ENCODE peak calls at places on chromosomes 11 and 22, in five cellular contexts. E is GM23248, C is heart left ventricle, U is IMR-90, T is gastrocnemius medialis. D is an unnamed sample.

GRCh38 chr11:113895367-113896155 is 9.0 kb upstream of the HTR3B start:
- DNase-seq in E (no peak), C (no peak), U (no peak), T (peak; percentile 26), D (no peak)

GRCh38 chr11:108253176-108253575 is 30.3 kb downstream of the ATM start:
- DNase-seq in E (peak; percentile 32), C (no peak), U (peak; percentile 40), T (no peak), D (no peak)

GRCh38 chr11:1224491-1225385 is 1.9 kb downstream of the MUC5B start:
- DNase-seq in E (no peak), C (no peak), U (no peak), T (no peak), D (peak; percentile 48)

GRCh38 chr11:59574932-59575904 is 40.4 kb downstream of the OSBP start:
- DNase-seq in E (no peak), C (no peak), U (no peak), T (no peak), D (no peak)

GRCh38 chr11:63831326-63831725 is 7.6 kb upstream of the MARK2 start:
- DNase-seq in E (no peak), C (no peak), U (no peak), T (no peak), D (no peak)

GRCh38 chr22:22362939-22363338 is 118.4 kb downstream of the VPREB1 start:
- DNase-seq in E (no peak), C (no peak), U (no peak), T (no peak), D (no peak)

GRCh38 chr11:88338223-88338661 is 706 bp upstream of the CTSC start:
- DNase-seq in E (peak; percentile 78), C (peak; percentile 37), U (peak; percentile 84), T (peak; percentile 33), D (peak; percentile 74)

GRCh38 chr11:1873048-1873812 is 18.5 kb downstream of the PRR33 start:
- DNase-seq in E (peak; percentile 46), C (no peak), U (peak; percentile 24), T (no peak), D (no peak)

GRCh38 chr11:85826096-85826855 is 15.3 kb upstream of the SYTL2 start:
- DNase-seq in E (peak; percentile 65), C (peak; percentile 31), U (peak; percentile 47), T (no peak), D (no peak)

GRCh38 chr22:40898850-40899357 is 37.0 kb upstream of the DNAJB7 start:
- DNase-seq in E (peak; percentile 78), C (no peak), U (peak; percentile 67), T (no peak), D (no peak)

GRCh38 chr22:39364646-39365405 is 15.0 kb downstream of the SYNGR1 start:
- DNase-seq in E (peak; percentile 38), C (no peak), U (no peak), T (no peak), D (no peak)

GRCh38 chr11:10455637-10456487 is 798 bp downstream of the AMPD3 start:
- DNase-seq in E (peak; percentile 86), C (peak; percentile 45), U (peak; percentile 90), T (peak; percentile 57), D (no peak)

GRCh38 chr22:39027717-39028116 is 6.8 kb downstream of the APOBEC3D start:
- DNase-seq in E (no peak), C (no peak), U (no peak), T (no peak), D (no peak)

GRCh38 chr11:69959461-69959860 is 118.7 kb upstream of the ANO1 start:
- DNase-seq in E (no peak), C (no peak), U (no peak), T (no peak), D (no peak)

GRCh38 chr11:28701760-28702449 is 593.7 kb downstream of the METTL15 start:
- DNase-seq in E (peak; percentile 16), C (no peak), U (no peak), T (no peak), D (no peak)

GRCh38 chr22:25728064-25728463 is 13.9 kb upstream of the MYO18B start:
- DNase-seq in E (no peak), C (no peak), U (no peak), T (no peak), D (no peak)
- H3K4me1 ChIP-seq in E (no peaks in the 10 kb centered on the region), C (no peaks in the 10 kb centered on the region), U (no peaks in the 10 kb centered on the region), T (no peaks in the 10 kb centered on the region), D (no peaks in the 10 kb centered on the region)

GRCh38 chr11:102830328-102830727 is 13.1 kb downstream of the MMP3 start:
- DNase-seq in E (peak; percentile 65), C (no peak), U (peak; percentile 29), T (no peak), D (no peak)
- H3K27ac ChIP-seq in E (no peak overlapping the region), C (no peak overlapping the region), U (no peak overlapping the region), T (no peak overlapping the region), D (no peak overlapping the region)

GRCh38 chr11:19579957-19580356 is 132.7 kb upstream of the NAV2 start:
- DNase-seq in E (no peak), C (no peak), U (no peak), T (no peak), D (no peak)
- H3K4me3 ChIP-seq in E (no peak overlapping the region), C (no peak overlapping the region), U (no peak overlapping the region), T (no peak overlapping the region), D (no peak overlapping the region)

GRCh38 chr22:48244388-48245118 is 1482.1 kb downstream of the TBC1D22A start:
- DNase-seq in E (no peak), C (no peak), U (no peak), T (no peak), D (peak; percentile 16)

GRCh38 chr22:48240935-48241230 is 1478.4 kb downstream of the TBC1D22A start:
- DNase-seq in E (no peak), C (no peak), U (no peak), T (no peak), D (no peak)

GRCh38 chr22:48241658-48242057 is 1479.2 kb downstream of the TBC1D22A start:
- DNase-seq in E (no peak), C (no peak), U (no peak), T (no peak), D (peak; percentile 56)

GRCh38 chr22:48240165-48240934 is 1477.9 kb downstream of the TBC1D22A start:
- DNase-seq in E (no peak), C (no peak), U (no peak), T (no peak), D (no peak)

DNA sequence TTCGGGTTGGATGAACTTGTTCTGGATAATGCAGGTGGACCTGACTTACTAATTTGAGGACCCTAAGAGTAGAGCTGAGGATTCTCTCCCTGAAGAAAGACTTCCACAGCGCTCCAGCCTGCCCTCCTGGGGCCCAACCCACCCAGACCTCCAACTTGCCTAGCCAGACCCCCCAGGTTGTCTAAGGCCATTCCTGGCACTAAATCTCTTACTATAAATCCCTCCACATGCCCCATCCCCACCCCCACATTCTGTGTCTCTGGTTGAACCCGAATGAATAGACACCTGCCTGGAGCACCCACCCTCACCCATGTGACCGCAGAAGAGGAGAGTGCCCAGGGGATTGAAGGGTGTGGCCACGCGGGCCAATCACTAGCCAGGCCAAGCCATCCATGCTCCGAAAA is 1480.0 kb downstream of the TBC1D22A start:
- DNase-seq in E (no peak), C (no peak), U (no peak), T (no peak), D (peak; percentile 44)
- H3K4me1 ChIP-seq in E (no peaks in the 10 kb centered on the region), C (no peaks in the 10 kb centered on the region), U (no peaks in the 10 kb centered on the region), T (no peaks in the 10 kb centered on the region), D (no peaks in the 10 kb centered on the region)

DNA sequence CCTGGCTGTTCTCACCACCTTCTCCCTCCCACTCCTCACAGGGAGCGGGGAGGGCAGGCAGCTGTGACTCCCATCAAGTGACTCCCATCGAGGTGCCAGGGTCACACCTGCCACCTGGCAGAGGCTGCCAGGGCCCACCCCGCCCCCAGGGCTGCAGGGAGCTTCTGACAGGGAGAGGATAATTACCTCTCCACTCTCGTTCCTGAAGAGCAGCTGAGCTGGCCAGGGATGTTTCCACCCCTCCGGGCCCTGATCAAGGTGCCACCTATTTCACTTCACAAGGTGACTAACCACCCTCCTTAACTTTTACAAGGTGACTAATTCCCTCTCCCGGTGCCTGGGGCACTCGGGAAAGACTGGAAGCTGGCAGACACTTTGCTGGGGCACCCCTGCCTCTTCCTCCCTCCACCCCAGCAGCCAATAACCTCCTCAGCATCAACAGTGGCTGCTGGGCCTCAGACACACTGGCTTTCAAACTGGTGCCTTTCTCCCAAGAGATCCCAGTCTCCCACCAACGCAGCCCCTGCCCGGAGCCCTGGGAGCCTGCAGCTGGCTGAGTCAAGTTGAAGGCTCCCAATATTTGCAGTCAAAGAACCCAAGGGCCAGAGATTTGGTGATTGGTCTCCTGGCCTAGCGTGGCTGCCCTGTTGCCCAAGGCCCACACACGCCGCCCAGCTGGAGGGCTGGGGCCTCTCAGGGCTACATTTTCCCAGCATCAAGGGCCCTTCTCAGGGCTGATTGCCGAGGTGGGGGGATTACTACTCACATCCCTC is 22.0 kb upstream of the MYRF start:
- DNase-seq in E (no peak), C (no peak), U (no peak), T (no peak), D (no peak)
- H3K27ac ChIP-seq in E (no peak overlapping the region), C (no peak overlapping the region), U (no peak overlapping the region), T (no peak overlapping the region), D (no peak overlapping the region)

DNA sequence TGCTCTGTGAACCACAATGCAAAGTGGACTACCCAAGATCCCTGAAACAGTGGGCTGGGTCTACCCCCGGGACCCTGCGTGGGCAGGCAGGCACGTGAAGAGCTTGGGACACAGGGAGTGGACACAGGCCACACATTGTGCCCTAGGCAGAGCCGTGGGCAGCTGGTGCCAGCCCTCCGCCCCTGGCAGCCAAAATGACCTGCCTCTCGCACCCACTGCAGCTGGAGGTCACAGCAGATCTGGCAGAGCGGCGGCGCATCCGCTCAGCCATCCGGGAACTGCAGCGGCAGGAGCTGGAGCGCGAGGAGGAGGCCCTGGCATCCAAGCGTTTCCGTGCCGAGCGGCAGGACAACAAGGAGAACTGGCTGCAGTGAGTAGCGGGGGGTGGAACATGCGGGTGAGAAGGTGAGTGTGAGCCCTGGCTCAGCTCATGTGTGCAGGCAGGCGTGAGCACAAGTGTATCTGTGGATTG is 6.7 kb downstream of the SMTN start:
- DNase-seq in E (no peak), C (no peak), U (no peak), T (no peak), D (no peak)
- H3K4me3 ChIP-seq in E (no peak overlapping the region), C (no peak overlapping the region), U (no peak overlapping the region), T (no peak overlapping the region), D (peak overlapping the region; percentile 70)

DNA sequence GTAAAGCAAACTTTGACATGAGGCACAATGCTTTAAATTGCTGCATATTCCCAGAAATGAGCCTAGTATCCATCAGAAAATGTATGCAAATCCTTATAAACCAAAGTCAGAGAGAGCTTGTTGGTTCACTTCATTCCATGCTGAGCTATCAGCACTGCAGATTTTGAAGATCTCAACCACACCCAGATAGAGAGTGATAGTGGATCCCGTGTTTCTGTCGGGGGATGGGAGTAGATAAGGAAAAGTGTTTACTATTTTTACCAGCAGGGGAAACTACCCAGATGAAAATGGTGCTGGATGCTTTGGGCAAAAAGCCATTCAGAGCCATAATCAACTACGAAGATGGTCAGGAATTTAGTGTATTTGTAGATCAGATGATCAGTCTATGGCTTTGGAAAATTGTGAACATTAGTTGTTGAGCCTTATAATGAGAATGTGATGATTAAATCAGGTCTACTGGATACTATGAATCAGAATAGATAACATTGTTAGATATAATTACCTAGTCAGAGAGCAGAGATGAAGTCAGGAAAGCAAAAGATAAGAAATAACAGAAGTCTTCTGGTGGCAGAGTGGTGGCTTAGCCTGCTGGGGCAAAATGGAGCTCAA is 10.8 kb downstream of the OR51B6 start:
- DNase-seq in E (no peak), C (no peak), U (peak; percentile 71), T (no peak), D (no peak)
- H3K4me1 ChIP-seq in E (peaks cover 49% of the 10 kb centered on the region), C (no peaks in the 10 kb centered on the region), U (peaks cover 21% of the 10 kb centered on the region), T (no peaks in the 10 kb centered on the region), D (no peaks in the 10 kb centered on the region)

D was measured in ascending aorta.